ENCODE peak calls at places on chromosomes 6 and 20, in four cellular contexts. D, N, O and C are unnamed samples. For H3K36me3, the result is how much of the 10 kb centered on the place peaks cover.

GRCh38 chr20:4549711-4550259 is 171.9 kb upstream of the PRND start:
- DNase-seq in D (no peak), N (no peak), O (no peak), C (no peak)

GRCh38 chr20:38304845-38305447 is 990 bp downstream of the BPI start:
- DNase-seq in D (peak), N (peak), O (peak), C (peak)

GRCh38 chr20:15992564-15992963 is 580.7 kb downstream of the KIF16B start:
- DNase-seq in O (no peak), D (no peak), N (no peak), C (no peak)

GRCh38 chr6:45483021-45483420 is 105.3 kb upstream of the SUPT3H start:
- DNase-seq in N (peak), D (no peak), O (no peak), C (no peak)

GRCh38 chr6:149984778-149985177 is 21.0 kb downstream of the ULBP1 start:
- DNase-seq in O (no peak), D (no peak), N (no peak), C (no peak)

GRCh38 chr6:55543633-55544309 is 35.2 kb downstream of the HMGCLL1 start:
- DNase-seq in D (no peak), N (no peak), O (peak), C (no peak)

GRCh38 chr20:51341581-51341980 is 200.9 kb downstream of the NFATC2 start:
- DNase-seq in N (peak), O (no peak), D (no peak), C (no peak)

GRCh38 chr20:43974665-43975064 is 60.0 kb downstream of the TOX2 start:
- DNase-seq in N (no peak), O (no peak), D (no peak), C (no peak)

GRCh38 chr6:7628479-7628878 is 38.5 kb downstream of the SNRNP48 start:
- DNase-seq in N (peak), O (no peak), D (no peak), C (no peak)

GRCh38 chr20:32792316-32792715 is 27.4 kb upstream of the MAPRE1 start:
- DNase-seq in N (peak), O (peak), D (peak), C (no peak)

GRCh38 chr6:12709556-12709955 is 7.0 kb upstream of the PHACTR1 start:
- DNase-seq in N (no peak), O (no peak), D (no peak), C (no peak)

GRCh38 chr20:57617079-57617795 is 3.0 kb downstream of the ZBP1 start:
- DNase-seq in O (no peak), N (no peak), D (no peak), C (no peak)

GRCh38 chr6:138500045-138500665 is 861 bp upstream of the NHSL1 start:
- DNase-seq in O (no peak), N (no peak), D (no peak), C (no peak)
- H3K4me3 ChIP-seq in O (peak), N (no peak), D (no peak), C (peak)

GRCh38 chr6:44416103-44416502 is 28.6 kb downstream of the CDC5L start:
- DNase-seq in N (peak), O (no peak), D (no peak), C (no peak)

GRCh38 chr6:44411141-44411540 is 23.6 kb downstream of the CDC5L start:
- DNase-seq in N (peak), D (no peak), O (no peak), C (no peak)

GRCh38 chr6:44410363-44410762 is 22.9 kb downstream of the CDC5L start:
- DNase-seq in O (no peak), D (no peak), N (no peak), C (no peak)

GRCh38 chr6:44415424-44415823 is 27.9 kb downstream of the CDC5L start:
- DNase-seq in N (no peak), D (no peak), O (no peak), C (no peak)
- H3K36me3 ChIP-seq in N (under half), D (half or more), O (under half), C (half or more)

GRCh38 chr6:134039116-134039515 is 13.3 kb downstream of the SLC2A12 start:
- DNase-seq in D (no peak), N (no peak), O (no peak), C (no peak)
- H3K4me3 ChIP-seq in D (no peak), N (no peak), O (no peak), C (no peak)

DNA sequence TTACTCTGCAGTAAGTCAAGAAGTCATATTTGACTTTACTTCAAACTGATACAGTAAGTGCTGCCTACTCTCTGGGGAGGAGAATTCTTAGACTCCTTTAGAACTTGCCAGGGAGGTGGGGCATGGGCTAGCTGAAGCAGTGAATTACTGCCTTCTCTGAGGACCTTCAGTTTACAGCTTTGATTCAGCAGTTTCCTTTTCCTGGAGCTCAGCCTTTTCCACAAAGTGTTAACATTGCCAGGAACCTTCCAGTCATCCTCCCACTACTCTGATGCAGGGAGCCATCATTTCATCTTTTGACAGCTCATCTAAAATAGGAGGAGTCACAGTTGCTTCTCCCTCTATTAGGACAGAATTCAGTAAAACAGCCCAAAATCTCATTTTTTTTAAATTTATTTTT is 42.7 kb upstream of the PLCG1 start:
- DNase-seq in N (peak), D (no peak), O (no peak), C (no peak)
- H3K36me3 ChIP-seq in N (under half), D (half or more), O (under half), C (half or more)